ENCODE peak calls at places on chromosomes 6 and 20, in seven cellular contexts. N is effector CD4-positive, alpha-beta T cell; T is EH; R is T47D; E is aorta; Y is cardiac muscle cell; X is GM10248. O is an unnamed sample.

GRCh38 chr6:43541774-43542471 is 25.0 kb downstream of the POLR1C start:
- DNase-seq in N (no peak), T (no peak), R (no peak), E (no peak), Y (no peak), X (peak), O (no peak)

GRCh38 chr6:138692978-138693909 is 80.3 kb upstream of the CCDC28A start:
- DNase-seq in N (no peak), T (peak), R (peak), E (peak), Y (peak), X (peak), O (peak)

GRCh38 chr20:58054744-58055373 is 173.6 kb downstream of the ANKRD60 start:
- DNase-seq in N (no peak), T (no peak), R (peak), E (peak), Y (peak), X (no peak), O (no peak)

GRCh38 chr20:14445902-14446301 is 108.5 kb upstream of the FLRT3 start:
- DNase-seq in N (no peak), T (no peak), R (no peak), E (no peak), Y (no peak), X (no peak), O (no peak)

GRCh38 chr6:77604476-77604875 is 48.4 kb upstream of the MEI4 start:
- DNase-seq in N (no peak), T (no peak), R (no peak), E (no peak), Y (no peak), X (no peak), O (no peak)

GRCh38 chr6:109222848-109223247 is 127.5 kb downstream of the CEP57L1 start:
- DNase-seq in N (no peak), T (no peak), R (no peak), E (no peak), Y (no peak), X (no peak), O (no peak)

GRCh38 chr20:24753136-24753535 is 195.9 kb upstream of the CST7 start:
- DNase-seq in N (no peak), T (no peak), R (no peak), E (no peak), Y (no peak), X (no peak), O (no peak)

GRCh38 chr6:109449064-109449788 is 6.3 kb downstream of the MICAL1 start:
- DNase-seq in N (no peak), T (no peak), R (no peak), E (no peak), Y (no peak), X (peak), O (no peak)

GRCh38 chr6:3033652-3034051 is 34.0 kb downstream of the NQO2 start:
- DNase-seq in N (no peak), T (no peak), R (no peak), E (no peak), Y (no peak), X (no peak), O (no peak)

GRCh38 chr6:122726649-122727048 is 52.9 kb upstream of the FABP7 start:
- DNase-seq in N (no peak), T (peak), R (peak), E (no peak), Y (peak), X (no peak), O (no peak)